ENCODE peak calls at places on chromosomes 13 and 19, in ten cellular contexts. One of them, this sample, is unnamed.

GRCh38 chr13:96824110-96824509 is 170.2 kb downstream of the OXGR1 start:
- DNase-seq in upper lobe of left lung: no peak
- DNase-seq in lower lobe of right lung: no peak
- DNase-seq in left lung: no peak
- DNase-seq in GM23338: no peak
- DNase-seq in tibial artery: no peak
- DNase-seq in uterus: no peak
- DNase-seq in dorsolateral prefrontal cortex: peak; percentile 6
- DNase-seq in bronchial epithelial cell: no peak
- DNase-seq in cardiac muscle cell: no peak
- DNase-seq in this sample: no peak

GRCh38 chr19:3440082-3440481 is 40.2 kb downstream of the SMIM24 start:
- DNase-seq in lower lobe of right lung: peak; percentile 72
- DNase-seq in uterus: no peak
- DNase-seq in tibial artery: no peak
- DNase-seq in upper lobe of left lung: no peak
- DNase-seq in dorsolateral prefrontal cortex: no peak
- DNase-seq in left lung: peak; percentile 81
- DNase-seq in bronchial epithelial cell: no peak
- DNase-seq in cardiac muscle cell: peak; percentile 31
- DNase-seq in GM23338: peak; percentile 91
- DNase-seq in this sample: no peak

GRCh38 chr19:46745521-46746280 is at the start of gene FKRP:
- DNase-seq in GM23338: peak; percentile 56
- DNase-seq in upper lobe of left lung: peak; percentile 89
- DNase-seq in uterus: peak; percentile 48
- DNase-seq in lower lobe of right lung: no peak
- DNase-seq in dorsolateral prefrontal cortex: no peak
- DNase-seq in left lung: peak; percentile 87
- DNase-seq in tibial artery: no peak
- DNase-seq in bronchial epithelial cell: no peak
- DNase-seq in cardiac muscle cell: no peak
- DNase-seq in this sample: no peak

GRCh38 chr13:64371045-64371444 is 2859.1 kb downstream of the PCDH9 start:
- DNase-seq in dorsolateral prefrontal cortex: no peak
- DNase-seq in lower lobe of right lung: no peak
- DNase-seq in upper lobe of left lung: no peak
- DNase-seq in tibial artery: no peak
- DNase-seq in bronchial epithelial cell: peak; percentile 45
- DNase-seq in uterus: no peak
- DNase-seq in left lung: no peak
- DNase-seq in cardiac muscle cell: no peak
- DNase-seq in GM23338: no peak
- DNase-seq in this sample: no peak

GRCh38 chr13:109955598-109955997 is 169.2 kb upstream of the IRS2 start:
- DNase-seq in lower lobe of right lung: no peak
- DNase-seq in upper lobe of left lung: no peak
- DNase-seq in GM23338: no peak
- DNase-seq in uterus: no peak
- DNase-seq in tibial artery: no peak
- DNase-seq in cardiac muscle cell: peak; percentile 85
- DNase-seq in left lung: no peak
- DNase-seq in bronchial epithelial cell: no peak
- DNase-seq in dorsolateral prefrontal cortex: no peak
- DNase-seq in this sample: no peak

GRCh38 chr19:46022431-46023310 is at the start of gene PGLYRP1:
- DNase-seq in dorsolateral prefrontal cortex: no peak
- DNase-seq in cardiac muscle cell: no peak
- DNase-seq in bronchial epithelial cell: no peak
- DNase-seq in tibial artery: peak; percentile 61
- DNase-seq in GM23338: peak; percentile 79
- DNase-seq in lower lobe of right lung: no peak
- DNase-seq in upper lobe of left lung: peak; percentile 69
- DNase-seq in uterus: no peak
- DNase-seq in left lung: peak; percentile 86
- DNase-seq in this sample: no peak

GRCh38 chr19:22421797-22422196 is 349 bp downstream of the ZNF98 start:
- DNase-seq in uterus: no peak
- DNase-seq in bronchial epithelial cell: no peak
- DNase-seq in GM23338: no peak
- DNase-seq in dorsolateral prefrontal cortex: no peak
- DNase-seq in lower lobe of right lung: no peak
- DNase-seq in cardiac muscle cell: no peak
- DNase-seq in tibial artery: no peak
- DNase-seq in left lung: no peak
- DNase-seq in upper lobe of left lung: peak; percentile 37
- DNase-seq in this sample: no peak

GRCh38 chr19:823565-824121 is 1.9 kb upstream of the PLPPR3 start:
- DNase-seq in bronchial epithelial cell: no peak
- DNase-seq in lower lobe of right lung: no peak
- DNase-seq in cardiac muscle cell: peak; percentile 55
- DNase-seq in tibial artery: no peak
- DNase-seq in dorsolateral prefrontal cortex: no peak
- DNase-seq in uterus: no peak
- DNase-seq in left lung: no peak
- DNase-seq in GM23338: no peak
- DNase-seq in upper lobe of left lung: no peak
- DNase-seq in this sample: no peak

GRCh38 chr13:25286308-25286968 is 850 bp downstream of the MTMR6 start:
- DNase-seq in dorsolateral prefrontal cortex: peak; percentile 34
- DNase-seq in cardiac muscle cell: peak; percentile 52
- DNase-seq in uterus: no peak
- DNase-seq in tibial artery: no peak
- DNase-seq in upper lobe of left lung: no peak
- DNase-seq in GM23338: peak; percentile 36
- DNase-seq in lower lobe of right lung: no peak
- DNase-seq in left lung: no peak
- DNase-seq in bronchial epithelial cell: peak; percentile 47
- DNase-seq in this sample: no peak

GRCh38 chr19:42628411-42629135 is 33.8 kb upstream of the CEACAM8 start:
- DNase-seq in GM23338: no peak
- DNase-seq in bronchial epithelial cell: no peak
- DNase-seq in dorsolateral prefrontal cortex: no peak
- DNase-seq in left lung: no peak
- DNase-seq in upper lobe of left lung: no peak
- DNase-seq in cardiac muscle cell: no peak
- DNase-seq in tibial artery: no peak
- DNase-seq in lower lobe of right lung: no peak
- DNase-seq in uterus: no peak
- DNase-seq in this sample: no peak

GRCh38 chr13:110364081-110364480 is 57.0 kb downstream of the COL4A2 start:
- DNase-seq in lower lobe of right lung: no peak
- DNase-seq in left lung: no peak
- DNase-seq in uterus: no peak
- DNase-seq in cardiac muscle cell: no peak
- DNase-seq in dorsolateral prefrontal cortex: no peak
- DNase-seq in GM23338: no peak
- DNase-seq in bronchial epithelial cell: no peak
- DNase-seq in upper lobe of left lung: no peak
- DNase-seq in tibial artery: no peak
- DNase-seq in this sample: no peak

GRCh38 chr19:40464059-40465024 is 1.2 kb downstream of the BLVRB start:
- DNase-seq in uterus: peak; percentile 88
- DNase-seq in tibial artery: peak; percentile 92
- DNase-seq in GM23338: peak; percentile 94
- DNase-seq in cardiac muscle cell: peak; percentile 94
- DNase-seq in left lung: peak; percentile 84
- DNase-seq in upper lobe of left lung: no peak
- DNase-seq in lower lobe of right lung: peak; percentile 88
- DNase-seq in dorsolateral prefrontal cortex: peak; percentile 76
- DNase-seq in bronchial epithelial cell: peak; percentile 89
- DNase-seq in this sample: no peak

GRCh38 chr19:44855606-44856005 is 9.5 kb downstream of the NECTIN2 start:
- DNase-seq in left lung: no peak
- DNase-seq in bronchial epithelial cell: no peak
- DNase-seq in dorsolateral prefrontal cortex: no peak
- DNase-seq in GM23338: no peak
- DNase-seq in cardiac muscle cell: no peak
- DNase-seq in upper lobe of left lung: no peak
- DNase-seq in tibial artery: no peak
- DNase-seq in lower lobe of right lung: no peak
- DNase-seq in uterus: no peak
- DNase-seq in this sample: no peak
- H3K27me3 ChIP-seq in left lung: no peaks in the 10 kb centered on the region
- H3K27me3 ChIP-seq in bronchial epithelial cell: no peaks in the 10 kb centered on the region
- H3K27me3 ChIP-seq in dorsolateral prefrontal cortex: no peaks in the 10 kb centered on the region
- H3K27me3 ChIP-seq in GM23338: no peaks in the 10 kb centered on the region
- H3K27me3 ChIP-seq in cardiac muscle cell: no peaks in the 10 kb centered on the region
- H3K27me3 ChIP-seq in upper lobe of left lung: no peaks in the 10 kb centered on the region
- H3K27me3 ChIP-seq in tibial artery: no peaks in the 10 kb centered on the region
- H3K27me3 ChIP-seq in lower lobe of right lung: no peaks in the 10 kb centered on the region
- H3K27me3 ChIP-seq in uterus: no peaks in the 10 kb centered on the region
- H3K27me3 ChIP-seq in this sample: no peaks in the 10 kb centered on the region

GRCh38 chr13:79056706-79057105 is 349.3 kb downstream of the RBM26 start:
- DNase-seq in dorsolateral prefrontal cortex: no peak
- DNase-seq in tibial artery: no peak
- DNase-seq in lower lobe of right lung: no peak
- DNase-seq in GM23338: peak; percentile 12
- DNase-seq in bronchial epithelial cell: peak; percentile 3
- DNase-seq in cardiac muscle cell: no peak
- DNase-seq in uterus: no peak
- DNase-seq in upper lobe of left lung: no peak
- DNase-seq in left lung: no peak
- DNase-seq in this sample: no peak
- TF ChIP-seq CTCF in dorsolateral prefrontal cortex: no peak
- TF ChIP-seq CTCF in tibial artery: no peak
- TF ChIP-seq CTCF in lower lobe of right lung: no peak
- TF ChIP-seq CTCF in GM23338: peak; percentile 68
- TF ChIP-seq CTCF in bronchial epithelial cell: peak; percentile 27
- TF ChIP-seq CTCF in cardiac muscle cell: no peak
- TF ChIP-seq CTCF in uterus: no peak
- TF ChIP-seq CTCF in upper lobe of left lung: no peak
- TF ChIP-seq CTCF in left lung: no peak
- TF ChIP-seq CTCF in this sample: no peak

GRCh38 chr19:43820861-43821215 is 6.3 kb upstream of the ZNF283 start:
- DNase-seq in left lung: no peak
- DNase-seq in tibial artery: no peak
- DNase-seq in lower lobe of right lung: no peak
- DNase-seq in dorsolateral prefrontal cortex: no peak
- DNase-seq in uterus: no peak
- DNase-seq in GM23338: no peak
- DNase-seq in cardiac muscle cell: no peak
- DNase-seq in upper lobe of left lung: no peak
- DNase-seq in bronchial epithelial cell: no peak
- DNase-seq in this sample: no peak

GRCh38 chr19:43814663-43815352 is 12.3 kb upstream of the ZNF283 start:
- DNase-seq in lower lobe of right lung: no peak
- DNase-seq in upper lobe of left lung: no peak
- DNase-seq in GM23338: no peak
- DNase-seq in cardiac muscle cell: no peak
- DNase-seq in left lung: no peak
- DNase-seq in tibial artery: no peak
- DNase-seq in dorsolateral prefrontal cortex: no peak
- DNase-seq in uterus: no peak
- DNase-seq in bronchial epithelial cell: peak; percentile 75
- DNase-seq in this sample: no peak

GRCh38 chr19:43818500-43818899 is 8.6 kb upstream of the ZNF283 start:
- DNase-seq in GM23338: no peak
- DNase-seq in lower lobe of right lung: no peak
- DNase-seq in upper lobe of left lung: no peak
- DNase-seq in uterus: no peak
- DNase-seq in bronchial epithelial cell: peak; percentile 75
- DNase-seq in cardiac muscle cell: no peak
- DNase-seq in dorsolateral prefrontal cortex: no peak
- DNase-seq in tibial artery: no peak
- DNase-seq in left lung: no peak
- DNase-seq in this sample: no peak

DNA sequence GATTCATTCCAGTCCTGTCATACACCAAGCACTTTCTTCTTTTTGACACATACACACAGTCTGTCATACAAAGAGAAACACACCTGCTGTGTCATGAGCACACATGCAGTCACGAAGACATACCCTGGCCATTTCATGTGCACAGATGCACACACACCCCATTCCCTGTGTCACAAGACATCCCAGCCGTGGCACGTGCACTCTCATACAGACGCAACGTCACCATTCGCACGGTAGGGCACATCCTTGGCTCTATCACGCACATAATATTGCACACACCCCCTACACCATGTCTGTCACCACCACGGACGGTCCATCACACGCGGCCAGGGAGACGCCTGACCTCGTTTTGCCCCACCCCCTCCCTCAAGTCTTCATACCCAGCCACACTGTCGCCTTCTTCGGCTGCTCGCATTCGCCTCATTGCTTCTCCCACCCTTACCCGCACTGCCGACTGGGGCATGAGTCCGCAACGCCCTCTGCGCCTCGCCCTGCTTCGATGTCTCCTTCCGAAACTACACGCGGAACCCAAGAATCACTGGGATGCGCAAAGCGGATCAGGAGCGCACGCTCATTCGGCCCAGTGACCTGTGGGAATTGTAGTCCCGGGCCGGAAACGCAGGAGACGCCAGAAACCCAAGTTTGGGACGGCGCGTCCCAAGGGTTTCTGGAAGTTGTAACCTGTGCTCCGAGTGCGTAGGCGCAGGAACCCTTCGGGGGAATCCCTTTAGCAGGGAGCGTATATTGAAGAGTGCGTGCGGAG is 6.8 kb upstream of the ZNF283 start:
- DNase-seq in uterus: peak; percentile 25
- DNase-seq in dorsolateral prefrontal cortex: peak; percentile 54
- DNase-seq in bronchial epithelial cell: no peak
- DNase-seq in left lung: peak; percentile 75
- DNase-seq in cardiac muscle cell: peak; percentile 74
- DNase-seq in lower lobe of right lung: peak; percentile 60
- DNase-seq in upper lobe of left lung: peak; percentile 54
- DNase-seq in GM23338: peak; percentile 91
- DNase-seq in tibial artery: no peak
- DNase-seq in this sample: no peak
- H3K4me3 ChIP-seq in uterus: peak overlapping the region; percentile 28
- H3K4me3 ChIP-seq in dorsolateral prefrontal cortex: peak overlapping the region; percentile 69
- H3K4me3 ChIP-seq in bronchial epithelial cell: peak overlapping the region; percentile 43
- H3K4me3 ChIP-seq in left lung: peak overlapping the region; percentile 36
- H3K4me3 ChIP-seq in cardiac muscle cell: no peak overlapping the region
- H3K4me3 ChIP-seq in lower lobe of right lung: peak overlapping the region; percentile 53
- H3K4me3 ChIP-seq in upper lobe of left lung: peak overlapping the region; percentile 14
- H3K4me3 ChIP-seq in GM23338: peak overlapping the region; percentile 45
- H3K4me3 ChIP-seq in tibial artery: peak overlapping the region; percentile 33
- H3K4me3 ChIP-seq in this sample: peak overlapping the region; percentile 46

DNA sequence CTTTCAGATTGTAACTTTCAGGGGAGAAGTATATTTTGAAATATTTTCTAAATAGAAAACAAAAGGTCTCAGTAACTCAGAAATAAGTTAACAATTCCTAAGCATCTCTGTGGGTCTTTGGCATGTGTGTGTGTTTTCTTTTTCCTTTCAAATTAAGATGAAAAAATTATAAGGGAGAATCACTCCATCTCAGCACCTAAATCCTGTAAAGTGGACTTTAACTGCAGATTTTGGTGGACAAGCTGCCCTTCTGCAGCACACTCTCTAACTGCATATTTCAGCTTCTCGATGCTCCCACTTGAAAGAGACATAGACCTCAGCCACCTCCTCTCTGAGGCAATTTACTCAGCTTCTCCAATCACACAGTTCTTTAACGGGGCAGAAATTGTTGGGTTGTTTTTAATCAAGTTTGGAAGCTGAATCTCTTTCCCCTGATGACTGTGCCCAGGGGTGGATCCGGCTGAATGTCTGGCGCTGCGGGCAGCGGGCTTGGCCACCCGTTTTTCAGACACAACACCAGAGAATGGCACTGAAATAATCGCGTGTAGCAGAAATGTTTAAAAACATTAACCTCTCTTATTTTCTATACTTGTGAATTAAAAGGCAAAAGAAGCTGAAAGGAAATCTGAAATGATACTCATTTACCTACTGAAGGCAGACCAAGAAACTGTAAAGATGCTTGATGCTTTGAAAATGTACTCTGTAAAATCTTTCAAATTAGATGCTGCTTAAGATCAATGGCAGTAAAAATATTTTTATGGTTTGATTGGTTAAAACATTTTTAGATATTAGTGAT is 12.3 kb downstream of the ZIC2 start:
- DNase-seq in cardiac muscle cell: no peak
- DNase-seq in GM23338: peak; percentile 31
- DNase-seq in left lung: no peak
- DNase-seq in dorsolateral prefrontal cortex: no peak
- DNase-seq in upper lobe of left lung: peak; percentile 48
- DNase-seq in lower lobe of right lung: no peak
- DNase-seq in uterus: no peak
- DNase-seq in tibial artery: no peak
- DNase-seq in bronchial epithelial cell: no peak
- DNase-seq in this sample: no peak
- H3K27me3 ChIP-seq in cardiac muscle cell: peaks cover 100% of the 10 kb centered on the region
- H3K27me3 ChIP-seq in GM23338: peaks cover 92% of the 10 kb centered on the region
- H3K27me3 ChIP-seq in left lung: peaks cover 100% of the 10 kb centered on the region
- H3K27me3 ChIP-seq in dorsolateral prefrontal cortex: peaks cover 92% of the 10 kb centered on the region
- H3K27me3 ChIP-seq in upper lobe of left lung: peaks cover 7% of the 10 kb centered on the region
- H3K27me3 ChIP-seq in lower lobe of right lung: peaks cover 100% of the 10 kb centered on the region
- H3K27me3 ChIP-seq in uterus: peaks cover 90% of the 10 kb centered on the region
- H3K27me3 ChIP-seq in tibial artery: peaks cover 100% of the 10 kb centered on the region
- H3K27me3 ChIP-seq in bronchial epithelial cell: peaks cover 76% of the 10 kb centered on the region
- H3K27me3 ChIP-seq in this sample: peaks cover 69% of the 10 kb centered on the region